ENCODE peak calls at places on chromosome 14, in eight cellular contexts. V, K, S, F, D, U, G and Z are unnamed samples.
A peak's percentile ranks its signal among the peaks of the same experiment; 100 is the strongest.

GRCh38 chr14:91996951-91997371 is 42.9 kb downstream of the TRIP11 start:
- DNase-seq in V (no peak), K (peak; percentile 85), S (peak; percentile 15), F (no peak), D (no peak), U (peak; percentile 91), G (peak; percentile 92), Z (peak; percentile 95)

GRCh38 chr14:52563120-52563519 is 10.5 kb downstream of the GPR137C start:
- DNase-seq in V (no peak), K (peak; percentile 6), S (no peak), F (no peak), D (no peak), U (peak; percentile 53), G (peak; percentile 29), Z (peak; percentile 5)

GRCh38 chr14:65164068-65164824 is 61.9 kb upstream of the MAX start:
- DNase-seq in V (no peak), K (peak; percentile 19), S (peak; percentile 64), F (no peak), D (no peak), U (peak; percentile 77), G (peak; percentile 62), Z (no peak)

GRCh38 chr14:31106768-31107167 is 80.6 kb upstream of the STRN3 start:
- DNase-seq in V (no peak), K (no peak), S (no peak), F (no peak), D (no peak), U (no peak), G (no peak), Z (peak; percentile 4)

GRCh38 chr14:66944872-66945271 is 244.4 kb upstream of the GARIN2 start:
- DNase-seq in V (no peak), K (peak; percentile 3), S (no peak), F (no peak), D (no peak), U (peak; percentile 48), G (peak; percentile 42), Z (no peak)

GRCh38 chr14:54712371-54712998 is 145.6 kb downstream of the SAMD4A start:
- DNase-seq in V (no peak), K (no peak), S (no peak), F (no peak), D (peak; percentile 80), U (peak; percentile 68), G (no peak), Z (no peak)

GRCh38 chr14:29236848-29237247 is 470.3 kb downstream of the FOXG1 start:
- DNase-seq in V (no peak), K (peak; percentile 59), S (no peak), F (no peak), D (no peak), U (peak; percentile 75), G (peak; percentile 50), Z (no peak)

GRCh38 chr14:39025250-39025809 is 77.7 kb downstream of the SEC23A start:
- DNase-seq in V (no peak), K (no peak), S (no peak), F (no peak), D (no peak), U (no peak), G (no peak), Z (no peak)

GRCh38 chr14:87643005-87643404 is 350.0 kb downstream of the GALC start:
- DNase-seq in V (no peak), K (no peak), S (no peak), F (no peak), D (no peak), U (peak; percentile 32), G (peak; percentile 40), Z (no peak)

GRCh38 chr14:33432407-33433023 is 493.8 kb downstream of the NPAS3 start:
- DNase-seq in V (peak; percentile 6), K (no peak), S (peak; percentile 1), F (no peak), D (no peak), U (peak; percentile 56), G (peak; percentile 69), Z (peak; percentile 1)

GRCh38 chr14:68655021-68655811 is 137.7 kb downstream of the ZFP36L1 start:
- DNase-seq in V (no peak), K (no peak), S (no peak), F (no peak), D (peak; percentile 54), U (no peak), G (no peak), Z (no peak)

GRCh38 chr14:61280526-61281185 is 482 bp downstream of the TMEM30B start:
- DNase-seq in V (no peak), K (no peak), S (peak; percentile 68), F (peak; percentile 89), D (peak; percentile 77), U (peak; percentile 36), G (peak; percentile 72), Z (no peak)

GRCh38 chr14:43356984-43357545 is 1150.0 kb downstream of the FSCB start:
- DNase-seq in V (no peak), K (no peak), S (no peak), F (no peak), D (no peak), U (no peak), G (no peak), Z (no peak)

GRCh38 chr14:61281186-61281676 is at the start of gene TMEM30B:
- DNase-seq in V (no peak), K (no peak), S (no peak), F (peak; percentile 95), D (no peak), U (no peak), G (no peak), Z (no peak)

GRCh38 chr14:76776306-76777251 is 15.3 kb downstream of the VASH1 start:
- DNase-seq in V (no peak), K (no peak), S (no peak), F (no peak), D (peak; percentile 49), U (no peak), G (peak; percentile 36), Z (no peak)

GRCh38 chr14:91139776-91140175 is 25.9 kb downstream of the DGLUCY start:
- DNase-seq in V (no peak), K (no peak), S (no peak), F (no peak), D (no peak), U (no peak), G (no peak), Z (no peak)

GRCh38 chr14:91245029-91245428 is 525 bp upstream of the GPR68 start:
- DNase-seq in V (no peak), K (no peak), S (no peak), F (no peak), D (no peak), U (no peak), G (no peak), Z (no peak)

GRCh38 chr14:103111297-103111981 is 11.8 kb upstream of the TNFAIP2 start:
- DNase-seq in V (no peak), K (no peak), S (no peak), F (no peak), D (no peak), U (no peak), G (no peak), Z (no peak)

DNA sequence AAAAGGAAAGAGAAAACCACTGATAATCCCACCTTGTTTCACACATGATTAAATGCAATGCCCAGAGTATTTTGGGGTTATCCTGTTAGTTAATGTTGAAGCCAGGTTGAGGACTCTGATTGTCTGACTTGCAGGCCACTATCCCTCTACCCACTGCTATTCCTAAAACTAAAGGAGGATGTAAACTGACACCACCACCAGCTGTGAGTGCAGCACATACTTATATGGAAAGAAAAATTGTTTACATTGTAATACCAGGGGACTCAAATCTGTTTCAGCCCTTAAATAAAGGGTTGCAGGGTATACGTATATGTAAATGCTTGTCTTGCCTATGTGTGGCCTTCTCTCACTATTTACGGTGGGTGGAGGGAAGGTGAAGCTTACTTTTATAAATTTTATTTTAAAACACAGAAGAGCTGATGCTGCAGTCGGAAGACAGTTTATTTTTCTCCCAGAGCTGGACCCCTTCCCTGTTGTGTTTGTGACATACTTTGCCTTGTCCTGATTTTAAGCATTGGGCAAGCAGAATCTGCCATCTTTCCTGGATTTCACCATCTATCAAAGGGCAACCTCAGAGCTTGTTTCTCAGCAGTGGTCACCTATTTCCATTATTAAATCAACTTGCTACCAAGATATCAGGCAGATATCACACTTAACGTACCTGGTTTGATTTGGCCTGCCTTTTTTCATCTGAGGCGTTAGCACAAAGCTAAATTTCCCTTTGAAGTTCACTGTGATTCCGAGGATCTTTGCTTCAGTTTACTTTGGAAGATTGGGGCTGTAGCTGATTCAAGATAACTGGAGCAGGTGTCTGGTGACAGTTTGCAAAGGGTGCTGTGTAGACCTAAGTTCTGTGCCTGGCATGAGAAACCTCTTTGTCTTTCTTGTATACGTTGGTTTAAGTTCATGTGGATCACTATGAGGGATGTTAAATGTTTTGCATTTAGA is 25.2 kb downstream of the DAAM1 start:
- DNase-seq in V (no peak), K (no peak), S (no peak), F (no peak), D (no peak), U (no peak), G (peak; percentile 33), Z (no peak)
- H3K4me3 ChIP-seq in V (no peak overlapping the region), K (no peak overlapping the region), S (no peak overlapping the region), F (no peak overlapping the region), D (no peak overlapping the region), U (no peak overlapping the region), G (no peak overlapping the region), Z (no peak overlapping the region)

GRCh38 chr14:70032016-70032415 is 152.8 kb downstream of the SMOC1 start:
- DNase-seq in V (no peak), K (no peak), S (no peak), F (no peak), D (no peak), U (no peak), G (no peak), Z (no peak)
- TF ChIP-seq CTCF in V (no peak), K (no peak), S (no peak), F (no peak), D (no peak), U (no peak), G (no peak), Z (no peak)

DNA sequence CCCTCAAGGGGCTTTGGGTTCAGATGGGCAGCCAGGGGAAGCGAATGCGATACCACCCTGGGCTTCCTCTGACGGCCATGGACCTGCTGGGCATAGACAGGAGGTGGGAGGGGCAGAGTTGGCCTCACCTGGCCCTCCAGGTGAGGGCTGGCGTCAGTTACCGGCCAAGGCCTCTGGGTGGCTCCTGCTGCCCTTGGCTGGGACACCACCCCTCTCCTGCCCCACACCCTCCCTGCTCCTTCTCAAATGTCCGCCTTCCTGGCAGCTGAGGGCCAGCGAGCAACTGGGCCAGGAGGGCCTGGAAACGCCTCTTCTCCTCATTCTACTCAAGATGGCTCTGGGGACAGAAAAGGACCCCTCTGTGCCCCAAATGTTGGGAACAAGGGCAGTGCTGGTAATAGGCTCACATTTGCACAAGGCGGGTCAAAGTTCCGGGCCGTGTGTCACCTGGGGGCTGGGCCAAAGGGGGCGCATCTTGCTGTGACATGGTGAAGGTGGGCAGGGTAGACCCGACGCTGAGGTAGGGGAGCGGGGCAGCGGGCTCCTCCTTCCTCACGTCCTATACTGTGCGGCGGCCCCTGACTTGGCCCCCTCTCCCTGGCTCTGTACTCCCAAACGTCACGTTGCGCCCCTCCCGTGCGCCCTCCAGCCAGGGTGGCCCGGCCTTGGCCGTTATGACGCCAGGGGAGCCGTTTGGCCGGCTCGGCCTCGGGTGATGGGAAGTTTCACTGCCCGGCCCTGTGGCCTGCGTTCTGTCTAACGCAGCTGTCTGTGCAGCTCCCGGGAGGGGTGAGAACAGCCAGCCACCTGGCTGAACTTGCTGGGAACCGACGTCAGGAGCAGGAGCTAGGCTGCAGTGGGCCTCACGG is 18.1 kb upstream of the DLK1 start:
- DNase-seq in V (peak; percentile 71), K (no peak), S (no peak), F (peak; percentile 87), D (no peak), U (peak; percentile 42), G (no peak), Z (no peak)
- H3K4me3 ChIP-seq in V (no peak overlapping the region), K (no peak overlapping the region), S (no peak overlapping the region), F (no peak overlapping the region), D (no peak overlapping the region), U (no peak overlapping the region), G (no peak overlapping the region), Z (no peak overlapping the region)

GRCh38 chr14:70045715-70046535 is 142.8 kb downstream of the SLC8A3 start:
- DNase-seq in V (peak; percentile 37), K (no peak), S (peak; percentile 71), F (peak; percentile 82), D (no peak), U (peak; percentile 37), G (peak; percentile 71), Z (no peak)
- TF ChIP-seq CTCF in V (peak; percentile 97), K (peak; percentile 65), S (peak; percentile 74), F (peak; percentile 69), D (peak; percentile 59), U (peak; percentile 68), G (peak; percentile 77), Z (peak; percentile 79)